ENCODE peak calls at places on chromosomes 6 and 20, in six cellular contexts. R, Z, C, S, N and G are unnamed samples.

GRCh38 chr6:92538296-92538695 is 881.1 kb downstream of the EPHA7 start:
- DNase-seq in R (no peak), Z (no peak), C (no peak), S (no peak), N (no peak), G (no peak)

GRCh38 chr6:84897874-84898635 is 133.7 kb upstream of the TBX18 start:
- DNase-seq in R (no peak), Z (no peak), C (no peak), S (no peak), N (peak), G (no peak)

GRCh38 chr20:64038252-64038578 is 2.2 kb downstream of the C20orf204 start:
- DNase-seq in R (no peak), Z (no peak), C (no peak), S (no peak), N (no peak), G (no peak)

GRCh38 chr6:35893246-35893645 is 27.7 kb downstream of the SRPK1 start:
- DNase-seq in R (no peak), Z (no peak), C (no peak), S (no peak), N (no peak), G (no peak)

GRCh38 chr20:37346232-37346525 is 239 bp downstream of the SRC start:
- DNase-seq in R (no peak), Z (no peak), C (no peak), S (no peak), N (no peak), G (no peak)

GRCh38 chr20:63281741-63282665 is 9.4 kb downstream of the ARFGAP1 start:
- DNase-seq in R (no peak), Z (no peak), C (no peak), S (no peak), N (no peak), G (no peak)

GRCh38 chr6:109772961-109773431 is 81.9 kb downstream of the FIG4 start:
- DNase-seq in R (no peak), Z (no peak), C (no peak), S (no peak), N (no peak), G (no peak)

GRCh38 chr6:116165596-116165995 is 39.7 kb upstream of the COL10A1 start:
- DNase-seq in R (no peak), Z (no peak), C (no peak), S (no peak), N (no peak), G (no peak)

GRCh38 chr6:6328451-6328850 is 8.0 kb upstream of the F13A1 start:
- DNase-seq in R (no peak), Z (no peak), C (no peak), S (no peak), N (no peak), G (no peak)

GRCh38 chr6:163554663-163555062 is 140.1 kb downstream of the QKI start:
- DNase-seq in R (peak), Z (peak), C (peak), S (peak), N (peak), G (no peak)

GRCh38 chr6:168042426-168043192 is 36.4 kb downstream of the FRMD1 start:
- DNase-seq in R (no peak), Z (no peak), C (no peak), S (no peak), N (no peak), G (no peak)

GRCh38 chr6:122082370-122082769 is 317.1 kb upstream of the HSF2 start:
- DNase-seq in R (no peak), Z (no peak), C (no peak), S (no peak), N (no peak), G (no peak)

GRCh38 chr6:148472495-148473105 is 130.0 kb downstream of the SASH1 start:
- DNase-seq in R (no peak), Z (no peak), C (no peak), S (no peak), N (no peak), G (no peak)

GRCh38 chr6:75334266-75335040 is 49.9 kb upstream of the TMEM30A start:
- DNase-seq in R (peak), Z (no peak), C (peak), S (no peak), N (no peak), G (no peak)

GRCh38 chr6:14910692-14911547 is 334.9 kb upstream of the JARID2 start:
- DNase-seq in R (peak), Z (no peak), C (no peak), S (no peak), N (no peak), G (no peak)

GRCh38 chr6:85537055-85537494 is 56.6 kb downstream of the SNX14 start:
- DNase-seq in R (no peak), Z (no peak), C (no peak), S (no peak), N (peak), G (no peak)